ENCODE peak calls at places on chromosome 16, in six cellular contexts. One of them, this sample, is unnamed. For H3K4me1 and H3K36me3, the result is how much of the 10 kb centered on the place peaks cover.

GRCh38 chr16:27322858-27323780 is 9.3 kb downstream of the IL4R start:
- DNase-seq in PC-3: peak
- DNase-seq in HepG2: peak
- DNase-seq in neural progenitor cell: no peak
- DNase-seq in fibroblast of lung: no peak
- DNase-seq in mammary epithelial cell: peak
- DNase-seq in this sample: no peak

GRCh38 chr16:48613061-48613957 is 3.3 kb upstream of the N4BP1 start:
- DNase-seq in PC-3: peak
- DNase-seq in HepG2: peak
- DNase-seq in neural progenitor cell: no peak
- DNase-seq in mammary epithelial cell: peak
- DNase-seq in fibroblast of lung: no peak
- DNase-seq in this sample: no peak

GRCh38 chr16:57533618-57534336 is 2.6 kb downstream of the CCDC102A start:
- DNase-seq in PC-3: no peak
- DNase-seq in neural progenitor cell: no peak
- DNase-seq in mammary epithelial cell: no peak
- DNase-seq in fibroblast of lung: no peak
- DNase-seq in HepG2: no peak
- DNase-seq in this sample: peak

GRCh38 chr16:75138636-75139035 is 9.7 kb upstream of the ZFP1 start:
- DNase-seq in PC-3: no peak
- DNase-seq in neural progenitor cell: no peak
- DNase-seq in mammary epithelial cell: no peak
- DNase-seq in HepG2: no peak
- DNase-seq in fibroblast of lung: no peak
- DNase-seq in this sample: no peak

GRCh38 chr16:82329504-82330192 is 159.6 kb upstream of the MPHOSPH6 start:
- DNase-seq in PC-3: peak
- DNase-seq in neural progenitor cell: peak
- DNase-seq in fibroblast of lung: no peak
- DNase-seq in mammary epithelial cell: no peak
- DNase-seq in HepG2: peak
- DNase-seq in this sample: no peak

GRCh38 chr16:27273670-27274522 is 5.3 kb upstream of the NSMCE1 start:
- DNase-seq in HepG2: peak
- DNase-seq in fibroblast of lung: peak
- DNase-seq in neural progenitor cell: no peak
- DNase-seq in mammary epithelial cell: no peak
- DNase-seq in PC-3: peak
- DNase-seq in this sample: no peak

GRCh38 chr16:87895641-87896141 is 26.4 kb upstream of the SLC7A5 start:
- DNase-seq in neural progenitor cell: no peak
- DNase-seq in PC-3: no peak
- DNase-seq in mammary epithelial cell: peak
- DNase-seq in fibroblast of lung: peak
- DNase-seq in HepG2: no peak
- DNase-seq in this sample: peak

GRCh38 chr16:79601978-79602609 is 1.6 kb upstream of the MAF start:
- DNase-seq in HepG2: peak
- DNase-seq in fibroblast of lung: peak
- DNase-seq in neural progenitor cell: peak
- DNase-seq in mammary epithelial cell: peak
- DNase-seq in PC-3: peak
- DNase-seq in this sample: peak

GRCh38 chr16:80277182-80277581 is 263.6 kb upstream of the DYNLRB2 start:
- DNase-seq in neural progenitor cell: peak
- DNase-seq in PC-3: no peak
- DNase-seq in fibroblast of lung: no peak
- DNase-seq in HepG2: no peak
- DNase-seq in mammary epithelial cell: no peak
- DNase-seq in this sample: peak

GRCh38 chr16:81697886-81698635 is 81.0 kb upstream of the PLCG2 start:
- DNase-seq in mammary epithelial cell: no peak
- DNase-seq in HepG2: no peak
- DNase-seq in PC-3: no peak
- DNase-seq in neural progenitor cell: no peak
- DNase-seq in fibroblast of lung: peak
- DNase-seq in this sample: no peak

GRCh38 chr16:3021449-3022207 is 1.5 kb downstream of the TNFRSF12A start:
- DNase-seq in mammary epithelial cell: peak
- DNase-seq in neural progenitor cell: peak
- DNase-seq in fibroblast of lung: peak
- DNase-seq in PC-3: peak
- DNase-seq in HepG2: peak
- DNase-seq in this sample: peak

GRCh38 chr16:26987631-26988030 is 79.1 kb upstream of the C16orf82 start:
- DNase-seq in fibroblast of lung: peak
- DNase-seq in mammary epithelial cell: no peak
- DNase-seq in neural progenitor cell: no peak
- DNase-seq in HepG2: no peak
- DNase-seq in PC-3: no peak
- DNase-seq in this sample: no peak

GRCh38 chr16:13950821-13951547 is 31.0 kb downstream of the ERCC4 start:
- DNase-seq in PC-3: no peak
- DNase-seq in mammary epithelial cell: no peak
- DNase-seq in HepG2: no peak
- DNase-seq in neural progenitor cell: no peak
- DNase-seq in fibroblast of lung: no peak
- DNase-seq in this sample: no peak

GRCh38 chr16:13419589-13419988 is 500.4 kb upstream of the ERCC4 start:
- DNase-seq in HepG2: no peak
- DNase-seq in mammary epithelial cell: no peak
- DNase-seq in neural progenitor cell: no peak
- DNase-seq in PC-3: no peak
- DNase-seq in fibroblast of lung: no peak
- DNase-seq in this sample: no peak

GRCh38 chr16:188674-189073 is 8.4 kb downstream of the HBQ1 start:
- DNase-seq in PC-3: peak
- DNase-seq in mammary epithelial cell: no peak
- DNase-seq in neural progenitor cell: no peak
- DNase-seq in HepG2: peak
- DNase-seq in fibroblast of lung: no peak
- DNase-seq in this sample: peak

GRCh38 chr16:68590201-68590994 is 51.3 kb downstream of the ZFP90 start:
- DNase-seq in fibroblast of lung: peak
- DNase-seq in HepG2: peak
- DNase-seq in neural progenitor cell: peak
- DNase-seq in PC-3: peak
- DNase-seq in mammary epithelial cell: peak
- DNase-seq in this sample: peak

GRCh38 chr16:30997887-30998711 is 12.3 kb downstream of the STX1B start:
- DNase-seq in neural progenitor cell: no peak
- DNase-seq in HepG2: peak
- DNase-seq in PC-3: peak
- DNase-seq in fibroblast of lung: peak
- DNase-seq in mammary epithelial cell: peak
- DNase-seq in this sample: no peak

GRCh38 chr16:29658693-29659092 is 4.4 kb upstream of the SPN start:
- DNase-seq in PC-3: no peak
- DNase-seq in mammary epithelial cell: no peak
- DNase-seq in fibroblast of lung: no peak
- DNase-seq in neural progenitor cell: no peak
- DNase-seq in HepG2: peak
- DNase-seq in this sample: no peak

GRCh38 chr16:72561-73537 is at the start of gene RHBDF1:
- DNase-seq in mammary epithelial cell: peak
- DNase-seq in PC-3: peak
- DNase-seq in neural progenitor cell: peak
- DNase-seq in HepG2: no peak
- DNase-seq in fibroblast of lung: no peak
- DNase-seq in this sample: no peak

GRCh38 chr16:52713740-52714139 is 166.8 kb upstream of the TOX3 start:
- DNase-seq in neural progenitor cell: no peak
- DNase-seq in fibroblast of lung: no peak
- DNase-seq in mammary epithelial cell: no peak
- DNase-seq in HepG2: no peak
- DNase-seq in PC-3: no peak
- DNase-seq in this sample: no peak

GRCh38 chr16:69725480-69726312 is 664 bp downstream of the NQO1 start:
- DNase-seq in fibroblast of lung: no peak
- DNase-seq in PC-3: no peak
- DNase-seq in neural progenitor cell: no peak
- DNase-seq in mammary epithelial cell: no peak
- DNase-seq in HepG2: peak
- DNase-seq in this sample: no peak

DNA sequence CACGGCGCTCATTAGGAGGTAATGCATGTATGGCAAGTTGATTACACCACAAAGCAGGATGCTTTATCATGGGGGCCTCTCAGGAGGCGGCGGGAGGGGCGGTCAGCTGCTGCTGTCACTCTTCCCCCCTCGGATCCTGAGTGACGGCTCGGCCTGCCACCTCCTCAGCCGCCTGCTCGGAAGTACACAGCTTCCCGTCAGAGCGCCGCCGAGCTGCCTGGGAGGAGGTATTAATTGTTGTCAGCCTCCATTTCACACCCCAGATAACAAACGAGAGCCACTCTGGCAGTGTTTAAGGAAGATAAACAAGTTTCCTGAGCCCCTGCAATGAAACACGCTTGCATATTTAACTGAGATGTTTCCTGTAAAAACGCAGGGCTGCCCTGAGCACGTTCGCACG is 84.1 kb upstream of the IRX3 start:
- DNase-seq in PC-3: no peak
- DNase-seq in neural progenitor cell: peak
- DNase-seq in mammary epithelial cell: no peak
- DNase-seq in fibroblast of lung: no peak
- DNase-seq in HepG2: no peak
- DNase-seq in this sample: no peak
- H2AFZ ChIP-seq in PC-3: no peak
- H2AFZ ChIP-seq in neural progenitor cell: peak
- H2AFZ ChIP-seq in mammary epithelial cell: no peak
- H2AFZ ChIP-seq in fibroblast of lung: peak
- H2AFZ ChIP-seq in HepG2: no peak
- H2AFZ ChIP-seq in this sample: no peak

GRCh38 chr16:67052399-67052798 is 23.4 kb downstream of the CBFB start:
- DNase-seq in mammary epithelial cell: no peak
- DNase-seq in HepG2: no peak
- DNase-seq in fibroblast of lung: no peak
- DNase-seq in PC-3: no peak
- DNase-seq in neural progenitor cell: no peak
- DNase-seq in this sample: no peak
- H3K4me1 ChIP-seq in mammary epithelial cell: under half
- H3K4me1 ChIP-seq in HepG2: under half
- H3K4me1 ChIP-seq in fibroblast of lung: under half
- H3K4me1 ChIP-seq in PC-3: under half
- H3K4me1 ChIP-seq in neural progenitor cell: under half
- H3K4me1 ChIP-seq in this sample: under half

GRCh38 chr16:89358030-89359005 is 132.0 kb downstream of the ANKRD11 start:
- DNase-seq in mammary epithelial cell: no peak
- DNase-seq in HepG2: no peak
- DNase-seq in PC-3: no peak
- DNase-seq in neural progenitor cell: no peak
- DNase-seq in fibroblast of lung: no peak
- DNase-seq in this sample: no peak

GRCh38 chr16:89357055-89357454 is 133.3 kb downstream of the ANKRD11 start:
- DNase-seq in fibroblast of lung: no peak
- DNase-seq in mammary epithelial cell: peak
- DNase-seq in PC-3: peak
- DNase-seq in HepG2: peak
- DNase-seq in neural progenitor cell: no peak
- DNase-seq in this sample: peak

GRCh38 chr16:89359296-89360147 is 130.8 kb downstream of the ANKRD11 start:
- DNase-seq in neural progenitor cell: no peak
- DNase-seq in HepG2: no peak
- DNase-seq in PC-3: no peak
- DNase-seq in mammary epithelial cell: no peak
- DNase-seq in fibroblast of lung: peak
- DNase-seq in this sample: no peak

GRCh38 chr16:89355686-89356085 is 134.7 kb downstream of the ANKRD11 start:
- DNase-seq in fibroblast of lung: no peak
- DNase-seq in neural progenitor cell: no peak
- DNase-seq in PC-3: no peak
- DNase-seq in HepG2: no peak
- DNase-seq in mammary epithelial cell: no peak
- DNase-seq in this sample: no peak

DNA sequence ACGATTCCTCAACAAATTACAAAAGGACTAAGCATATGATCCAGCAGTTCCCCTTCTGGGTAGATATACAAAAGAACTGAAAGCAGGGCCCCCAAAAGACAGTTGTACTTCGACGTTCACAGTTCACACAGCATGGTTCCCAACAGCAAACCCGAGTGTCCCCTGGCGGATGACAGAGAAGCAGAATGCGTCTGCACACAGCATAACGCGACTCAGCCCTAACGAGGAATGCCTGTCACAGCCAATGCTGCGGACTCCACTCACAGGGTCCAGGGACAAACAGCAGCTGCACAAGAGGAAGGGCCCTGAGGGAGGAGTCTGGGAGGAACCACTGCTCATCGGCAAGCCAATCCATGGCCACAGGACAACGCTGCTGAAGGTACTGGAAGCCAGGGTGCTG is 132.9 kb downstream of the ANKRD11 start:
- DNase-seq in fibroblast of lung: no peak
- DNase-seq in neural progenitor cell: peak
- DNase-seq in HepG2: no peak
- DNase-seq in mammary epithelial cell: no peak
- DNase-seq in PC-3: no peak
- DNase-seq in this sample: no peak
- H3K36me3 ChIP-seq in fibroblast of lung: under half
- H3K36me3 ChIP-seq in neural progenitor cell: under half
- H3K36me3 ChIP-seq in HepG2: under half
- H3K36me3 ChIP-seq in mammary epithelial cell: under half
- H3K36me3 ChIP-seq in PC-3: under half
- H3K36me3 ChIP-seq in this sample: under half

GRCh38 chr16:83392743-83393142 is 415.0 kb upstream of the HSBP1 start:
- DNase-seq in PC-3: no peak
- DNase-seq in fibroblast of lung: peak
- DNase-seq in HepG2: no peak
- DNase-seq in neural progenitor cell: no peak
- DNase-seq in mammary epithelial cell: no peak
- DNase-seq in this sample: no peak
- H2AFZ ChIP-seq in PC-3: no peak
- H2AFZ ChIP-seq in fibroblast of lung: no peak
- H2AFZ ChIP-seq in HepG2: no peak
- H2AFZ ChIP-seq in neural progenitor cell: no peak
- H2AFZ ChIP-seq in mammary epithelial cell: no peak
- H2AFZ ChIP-seq in this sample: no peak

GRCh38 chr16:85312174-85312573 is 199.9 kb upstream of the CIBAR2 start:
- DNase-seq in PC-3: no peak
- DNase-seq in HepG2: no peak
- DNase-seq in mammary epithelial cell: no peak
- DNase-seq in fibroblast of lung: no peak
- DNase-seq in neural progenitor cell: no peak
- DNase-seq in this sample: no peak

GRCh38 chr16:85309656-85310587 is 197.7 kb upstream of the CIBAR2 start:
- DNase-seq in mammary epithelial cell: no peak
- DNase-seq in fibroblast of lung: no peak
- DNase-seq in HepG2: peak
- DNase-seq in PC-3: no peak
- DNase-seq in neural progenitor cell: peak
- DNase-seq in this sample: peak

GRCh38 chr16:85311741-85312140 is 199.5 kb upstream of the CIBAR2 start:
- DNase-seq in PC-3: no peak
- DNase-seq in neural progenitor cell: no peak
- DNase-seq in fibroblast of lung: no peak
- DNase-seq in HepG2: no peak
- DNase-seq in mammary epithelial cell: no peak
- DNase-seq in this sample: no peak

GRCh38 chr16:85312642-85313540 is 200.6 kb upstream of the CIBAR2 start:
- DNase-seq in mammary epithelial cell: no peak
- DNase-seq in PC-3: no peak
- DNase-seq in HepG2: no peak
- DNase-seq in fibroblast of lung: no peak
- DNase-seq in neural progenitor cell: peak
- DNase-seq in this sample: no peak

GRCh38 chr16:85310868-85311585 is 198.8 kb upstream of the CIBAR2 start:
- DNase-seq in neural progenitor cell: no peak
- DNase-seq in fibroblast of lung: no peak
- DNase-seq in mammary epithelial cell: no peak
- DNase-seq in HepG2: no peak
- DNase-seq in PC-3: no peak
- DNase-seq in this sample: no peak
- H3K4me1 ChIP-seq in neural progenitor cell: under half
- H3K4me1 ChIP-seq in fibroblast of lung: under half
- H3K4me1 ChIP-seq in mammary epithelial cell: under half
- H3K4me1 ChIP-seq in HepG2: half or more
- H3K4me1 ChIP-seq in PC-3: under half
- H3K4me1 ChIP-seq in this sample: under half

This sample was measured in Karpas-422.